ENCODE peak calls at places on chromosome 1, in five cellular contexts. U is left ventricle myocardium inferior; A is activated T-helper 9 cell treated with anti-CD3 and anti-CD28 coated beads, Interleukin-2, amount 50 U/mL, for 16 hours; I is HTR-8/SVneo; V is Ammon's horn. Z is an unnamed sample.

GRCh38 chr1:154609398-154610380 is 1.7 kb upstream of the ADAR start:
- DNase-seq in U (no peak), A (peak; percentile 38), V (no peak), I (no peak), Z (peak; percentile 23)

GRCh38 chr1:58282623-58283022 is 263.9 kb downstream of the OMA1 start:
- DNase-seq in I (no peak), A (no peak), V (peak; percentile 35), U (no peak), Z (no peak)

GRCh38 chr1:56819393-56819899 is at the start of gene FYB2:
- DNase-seq in U (peak; percentile 22), V (no peak), A (no peak), I (no peak), Z (no peak)

GRCh38 chr1:22184892-22185612 is 42.2 kb upstream of the WNT4 start:
- DNase-seq in U (no peak), A (no peak), V (no peak), I (no peak), Z (no peak)

GRCh38 chr1:20413136-20413790 is 72.7 kb downstream of the CAMK2N1 start:
- DNase-seq in V (no peak), I (no peak), A (no peak), U (no peak), Z (no peak)

GRCh38 chr1:26582836-26583460 is 53.4 kb downstream of the RPS6KA1 start:
- DNase-seq in A (peak; percentile 66), U (no peak), V (no peak), I (no peak), Z (peak; percentile 71)

GRCh38 chr1:160834945-160835565 is 27.6 kb downstream of the CD244 start:
- DNase-seq in V (no peak), A (peak; percentile 31), I (peak; percentile 23), U (no peak), Z (no peak)

GRCh38 chr1:60974524-60974923 is 107.8 kb upstream of the NFIA start:
- DNase-seq in I (no peak), V (no peak), U (no peak), A (no peak), Z (no peak)

GRCh38 chr1:62082456-62083363 is 111.9 kb upstream of the L1TD1 start:
- DNase-seq in I (peak; percentile 45), A (no peak), U (no peak), V (peak; percentile 56), Z (peak; percentile 2)

GRCh38 chr1:108661030-108661609 is at the start of gene HENMT1:
- DNase-seq in V (peak; percentile 52), I (no peak), U (peak; percentile 60), A (peak; percentile 71), Z (peak; percentile 65)

GRCh38 chr1:169368406-169368769 is 393 bp downstream of the BLZF1 start:
- DNase-seq in A (peak; percentile 6), U (no peak), I (no peak), V (no peak), Z (no peak)

GRCh38 chr1:226965581-226966440 is 25.7 kb downstream of the COQ8A start:
- DNase-seq in U (no peak), I (no peak), V (no peak), A (no peak), Z (no peak)

GRCh38 chr1:152878042-152878441 is at the start of gene SMCP:
- DNase-seq in V (no peak), I (no peak), A (no peak), U (no peak), Z (no peak)

GRCh38 chr1:241208910-241209414 is 148.0 kb downstream of the RGS7 start:
- DNase-seq in A (no peak), I (no peak), U (no peak), V (no peak), Z (no peak)

GRCh38 chr1:100896481-100896982 is 642 bp downstream of the SLC30A7 start:
- DNase-seq in V (peak; percentile 34), A (peak; percentile 30), U (no peak), I (no peak), Z (peak; percentile 6)

GRCh38 chr1:110765640-110766335 is 91.0 kb upstream of the KCNA3 start:
- DNase-seq in U (no peak), A (peak; percentile 23), V (peak; percentile 91), I (peak; percentile 8), Z (no peak)

GRCh38 chr1:209805875-209806760 is at the start of gene IRF6:
- DNase-seq in U (peak; percentile 75), A (peak; percentile 54), I (peak; percentile 55), V (peak; percentile 55), Z (peak; percentile 67)

GRCh38 chr1:206540044-206540758 is 32.9 kb downstream of the RASSF5 start:
- DNase-seq in U (no peak), V (peak; percentile 49), I (no peak), A (no peak), Z (no peak)

GRCh38 chr1:28259935-28260802 is 851 bp downstream of the SESN2 start:
- DNase-seq in V (peak; percentile 50), I (peak; percentile 61), A (peak; percentile 27), U (peak; percentile 79), Z (no peak)

GRCh38 chr1:65495137-65495536 is 74.7 kb downstream of the LEPR start:
- DNase-seq in I (no peak), U (no peak), V (no peak), A (no peak), Z (no peak)

GRCh38 chr1:236795757-236796719 is 946 bp downstream of the MTR start:
- DNase-seq in V (no peak), A (peak; percentile 63), I (peak; percentile 30), U (no peak), Z (peak; percentile 53)

GRCh38 chr1:167761400-167761799 is 39.6 kb downstream of the MPZL1 start:
- DNase-seq in A (no peak), V (no peak), U (no peak), I (no peak), Z (no peak)

GRCh38 chr1:13828454-13829151 is 128.6 kb downstream of the PRDM2 start:
- DNase-seq in A (no peak), I (no peak), U (no peak), V (no peak), Z (no peak)

GRCh38 chr1:227987181-227987580 is 19.6 kb upstream of the WNT3A start:
- DNase-seq in I (no peak), U (no peak), A (no peak), V (no peak), Z (no peak)

Z was measured in stimulated activated CD8-positive, alpha-beta memory T cell treated with anti-CD3 and anti-CD28 coated beads, Interleukin-4, amount 100 ng/mL, for 24 hours.